ENCODE peak calls at places on chromosomes 12 and 14, in five cellular contexts. M is endothelial cell, B is HEK293T, I is Right ventricle myocardium superior, O is uterus. C is an unnamed sample.

GRCh38 chr14:32784408-32784807 is 154.3 kb upstream of the NPAS3 start:
- DNase-seq in O (no peak), M (no peak), I (no peak), B (no peak), C (no peak)

GRCh38 chr12:51836012-51836832 is 12.3 kb downstream of the FIGNL2 start:
- DNase-seq in O (no peak), B (no peak), I (no peak), M (no peak), C (no peak)

GRCh38 chr12:121227294-121227693 is 17.4 kb downstream of the P2RX4 start:
- DNase-seq in I (no peak), O (no peak), B (no peak), M (no peak), C (no peak)

GRCh38 chr12:55703976-55704761 is 3.5 kb downstream of the ITGA7 start:
- DNase-seq in O (no peak), M (no peak), B (no peak), I (peak; percentile 63), C (no peak)

GRCh38 chr12:31732926-31733548 is 4.2 kb upstream of the AMN1 start:
- DNase-seq in B (no peak), M (no peak), O (no peak), I (no peak), C (no peak)

GRCh38 chr12:116381744-116382455 is 104.4 kb upstream of the MED13L start:
- DNase-seq in B (no peak), M (peak; percentile 38), I (no peak), O (no peak), C (peak; percentile 17)

GRCh38 chr12:126353604-126354003 is 1288.4 kb downstream of the AACS start:
- DNase-seq in M (no peak), O (no peak), I (no peak), B (no peak), C (no peak)

GRCh38 chr12:14716848-14717444 is 20.5 kb upstream of the GUCY2C start:
- DNase-seq in B (peak; percentile 26), O (no peak), I (no peak), M (peak; percentile 55), C (peak; percentile 16)

GRCh38 chr14:64218344-64219240 is 75.6 kb downstream of the ESR2 start:
- DNase-seq in B (no peak), M (no peak), I (peak; percentile 63), O (no peak), C (no peak)

C was measured in neural crest cell.